ENCODE peak calls at places on chromosomes 13 and 19, in seven cellular contexts. One of them, this sample, is unnamed. For H3K4me1, the result is how much of the 10 kb centered on the place peaks cover.

GRCh38 chr13:36673838-36674326 is at the start of gene SERTM1:
- DNase-seq in A549: no peak
- DNase-seq in upper lobe of left lung: no peak
- DNase-seq in psoas muscle: peak
- DNase-seq in left ventricle myocardium inferior: peak
- DNase-seq in body of pancreas: no peak
- DNase-seq in mesendoderm: peak
- DNase-seq in this sample: no peak

GRCh38 chr19:16429066-16429758 is 42.6 kb downstream of the EPS15L1 start:
- DNase-seq in A549: no peak
- DNase-seq in upper lobe of left lung: peak
- DNase-seq in psoas muscle: peak
- DNase-seq in left ventricle myocardium inferior: peak
- DNase-seq in body of pancreas: peak
- DNase-seq in mesendoderm: no peak
- DNase-seq in this sample: peak

GRCh38 chr19:18500820-18501219 is 21.1 kb downstream of the ELL start:
- DNase-seq in A549: no peak
- DNase-seq in upper lobe of left lung: no peak
- DNase-seq in psoas muscle: peak
- DNase-seq in left ventricle myocardium inferior: peak
- DNase-seq in body of pancreas: peak
- DNase-seq in mesendoderm: no peak
- DNase-seq in this sample: peak

GRCh38 chr13:48500652-48501197 is 32.2 kb downstream of the RCBTB2 start:
- DNase-seq in A549: no peak
- DNase-seq in upper lobe of left lung: peak
- DNase-seq in psoas muscle: no peak
- DNase-seq in left ventricle myocardium inferior: no peak
- DNase-seq in body of pancreas: no peak
- DNase-seq in mesendoderm: no peak
- DNase-seq in this sample: no peak

GRCh38 chr19:50790365-50790825 is at the start of gene ACP4:
- DNase-seq in A549: no peak
- DNase-seq in upper lobe of left lung: no peak
- DNase-seq in psoas muscle: no peak
- DNase-seq in left ventricle myocardium inferior: no peak
- DNase-seq in body of pancreas: no peak
- DNase-seq in mesendoderm: no peak
- DNase-seq in this sample: no peak

GRCh38 chr13:62040078-62040477 is 624.4 kb upstream of the PCDH20 start:
- DNase-seq in A549: no peak
- DNase-seq in upper lobe of left lung: no peak
- DNase-seq in psoas muscle: no peak
- DNase-seq in left ventricle myocardium inferior: no peak
- DNase-seq in body of pancreas: no peak
- DNase-seq in mesendoderm: no peak
- DNase-seq in this sample: no peak

GRCh38 chr13:33606692-33607091 is 211.3 kb upstream of the RFC3 start:
- DNase-seq in A549: no peak
- DNase-seq in upper lobe of left lung: no peak
- DNase-seq in psoas muscle: no peak
- DNase-seq in left ventricle myocardium inferior: no peak
- DNase-seq in body of pancreas: no peak
- DNase-seq in mesendoderm: peak
- DNase-seq in this sample: no peak

GRCh38 chr13:39023316-39023715 is 14.6 kb downstream of the PROSER1 start:
- DNase-seq in A549: no peak
- DNase-seq in upper lobe of left lung: no peak
- DNase-seq in psoas muscle: no peak
- DNase-seq in left ventricle myocardium inferior: no peak
- DNase-seq in body of pancreas: no peak
- DNase-seq in mesendoderm: peak
- DNase-seq in this sample: no peak

GRCh38 chr13:41361501-41361900 is 50.4 kb downstream of the NAA16 start:
- DNase-seq in A549: no peak
- DNase-seq in upper lobe of left lung: no peak
- DNase-seq in psoas muscle: no peak
- DNase-seq in left ventricle myocardium inferior: no peak
- DNase-seq in body of pancreas: no peak
- DNase-seq in mesendoderm: no peak
- DNase-seq in this sample: no peak

GRCh38 chr19:48877900-48878218 is 5.6 kb downstream of the PPP1R15A start:
- DNase-seq in A549: no peak
- DNase-seq in upper lobe of left lung: no peak
- DNase-seq in psoas muscle: no peak
- DNase-seq in left ventricle myocardium inferior: no peak
- DNase-seq in body of pancreas: no peak
- DNase-seq in mesendoderm: no peak
- DNase-seq in this sample: no peak

GRCh38 chr19:11435833-11436313 is 438 bp downstream of the PRKCSH start:
- DNase-seq in A549: no peak
- DNase-seq in upper lobe of left lung: no peak
- DNase-seq in psoas muscle: no peak
- DNase-seq in left ventricle myocardium inferior: no peak
- DNase-seq in body of pancreas: peak
- DNase-seq in mesendoderm: peak
- DNase-seq in this sample: no peak

GRCh38 chr13:50989476-50989875 is 79.9 kb downstream of the RNASEH2B start:
- DNase-seq in A549: no peak
- DNase-seq in upper lobe of left lung: no peak
- DNase-seq in psoas muscle: peak
- DNase-seq in left ventricle myocardium inferior: no peak
- DNase-seq in body of pancreas: no peak
- DNase-seq in mesendoderm: peak
- DNase-seq in this sample: no peak

GRCh38 chr13:54415753-54416366 is 1387.2 kb downstream of the OLFM4 start:
- DNase-seq in A549: no peak
- DNase-seq in upper lobe of left lung: no peak
- DNase-seq in psoas muscle: no peak
- DNase-seq in left ventricle myocardium inferior: no peak
- DNase-seq in body of pancreas: no peak
- DNase-seq in mesendoderm: peak
- DNase-seq in this sample: no peak

GRCh38 chr13:99353836-99354235 is 46.6 kb upstream of the GPR183 start:
- DNase-seq in A549: no peak
- DNase-seq in upper lobe of left lung: no peak
- DNase-seq in psoas muscle: no peak
- DNase-seq in left ventricle myocardium inferior: no peak
- DNase-seq in body of pancreas: no peak
- DNase-seq in mesendoderm: no peak
- DNase-seq in this sample: no peak

GRCh38 chr13:45575146-45575829 is 40.3 kb downstream of the ERICH6B start:
- DNase-seq in A549: no peak
- DNase-seq in upper lobe of left lung: no peak
- DNase-seq in psoas muscle: no peak
- DNase-seq in left ventricle myocardium inferior: no peak
- DNase-seq in body of pancreas: no peak
- DNase-seq in mesendoderm: no peak
- DNase-seq in this sample: no peak

GRCh38 chr13:87999791-88000190 is 328.6 kb downstream of the SLITRK5 start:
- DNase-seq in A549: no peak
- DNase-seq in upper lobe of left lung: no peak
- DNase-seq in psoas muscle: no peak
- DNase-seq in left ventricle myocardium inferior: no peak
- DNase-seq in body of pancreas: no peak
- DNase-seq in mesendoderm: peak
- DNase-seq in this sample: no peak

GRCh38 chr19:53394974-53395839 is at the start of gene ZNF765:
- DNase-seq in A549: peak
- DNase-seq in upper lobe of left lung: peak
- DNase-seq in psoas muscle: peak
- DNase-seq in left ventricle myocardium inferior: peak
- DNase-seq in body of pancreas: peak
- DNase-seq in mesendoderm: peak
- DNase-seq in this sample: peak

GRCh38 chr13:97295279-97296182 is 73.4 kb downstream of the MBNL2 start:
- DNase-seq in A549: peak
- DNase-seq in upper lobe of left lung: no peak
- DNase-seq in psoas muscle: no peak
- DNase-seq in left ventricle myocardium inferior: no peak
- DNase-seq in body of pancreas: no peak
- DNase-seq in mesendoderm: no peak
- DNase-seq in this sample: no peak

GRCh38 chr13:97296740-97297139 is 74.6 kb downstream of the MBNL2 start:
- DNase-seq in A549: no peak
- DNase-seq in upper lobe of left lung: no peak
- DNase-seq in psoas muscle: no peak
- DNase-seq in left ventricle myocardium inferior: no peak
- DNase-seq in body of pancreas: no peak
- DNase-seq in mesendoderm: no peak
- DNase-seq in this sample: no peak

GRCh38 chr13:97301382-97302095 is 79.4 kb downstream of the MBNL2 start:
- DNase-seq in A549: no peak
- DNase-seq in upper lobe of left lung: no peak
- DNase-seq in psoas muscle: no peak
- DNase-seq in left ventricle myocardium inferior: no peak
- DNase-seq in body of pancreas: no peak
- DNase-seq in mesendoderm: no peak
- DNase-seq in this sample: no peak

GRCh38 chr13:97300871-97301270 is 78.7 kb downstream of the MBNL2 start:
- DNase-seq in A549: no peak
- DNase-seq in upper lobe of left lung: no peak
- DNase-seq in psoas muscle: no peak
- DNase-seq in left ventricle myocardium inferior: no peak
- DNase-seq in body of pancreas: no peak
- DNase-seq in mesendoderm: no peak
- DNase-seq in this sample: no peak

DNA sequence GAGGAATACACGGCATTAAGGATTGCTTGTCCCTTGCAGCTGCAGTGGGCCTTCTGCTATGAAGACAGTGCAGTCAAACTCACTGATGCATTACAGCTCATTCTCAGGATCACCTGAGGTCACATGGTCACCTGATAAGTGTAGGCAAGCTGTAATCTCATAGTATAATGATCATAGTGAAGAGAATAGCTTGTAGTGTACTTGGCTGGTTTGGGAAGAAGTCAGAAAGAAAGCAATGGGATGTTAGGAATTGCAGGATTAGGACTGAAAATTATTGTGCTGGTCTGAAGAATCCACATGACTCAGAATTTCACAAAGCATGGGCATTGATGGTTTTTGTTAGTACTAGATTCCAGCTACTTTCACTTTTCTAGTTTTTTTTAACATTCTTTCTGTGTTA is 76.7 kb downstream of the MBNL2 start:
- DNase-seq in A549: no peak
- DNase-seq in upper lobe of left lung: no peak
- DNase-seq in psoas muscle: no peak
- DNase-seq in left ventricle myocardium inferior: no peak
- DNase-seq in body of pancreas: no peak
- DNase-seq in mesendoderm: no peak
- DNase-seq in this sample: no peak
- H3K4me1 ChIP-seq in A549: half or more
- H3K4me1 ChIP-seq in upper lobe of left lung: under half
- H3K4me1 ChIP-seq in psoas muscle: half or more
- H3K4me1 ChIP-seq in left ventricle myocardium inferior: half or more
- H3K4me1 ChIP-seq in body of pancreas: under half
- H3K4me1 ChIP-seq in mesendoderm: under half
- H3K4me1 ChIP-seq in this sample: half or more

GRCh38 chr19:38695832-38696732 is 48.2 kb downstream of the CAPN12 start:
- DNase-seq in A549: no peak
- DNase-seq in upper lobe of left lung: no peak
- DNase-seq in psoas muscle: no peak
- DNase-seq in left ventricle myocardium inferior: no peak
- DNase-seq in body of pancreas: no peak
- DNase-seq in mesendoderm: no peak
- DNase-seq in this sample: no peak

GRCh38 chr19:38695319-38695683 is 47.9 kb downstream of the ACTN4 start:
- DNase-seq in A549: no peak
- DNase-seq in upper lobe of left lung: no peak
- DNase-seq in psoas muscle: no peak
- DNase-seq in left ventricle myocardium inferior: no peak
- DNase-seq in body of pancreas: no peak
- DNase-seq in mesendoderm: no peak
- DNase-seq in this sample: no peak

GRCh38 chr19:38697197-38697596 is 47.1 kb downstream of the CAPN12 start:
- DNase-seq in A549: no peak
- DNase-seq in upper lobe of left lung: no peak
- DNase-seq in psoas muscle: no peak
- DNase-seq in left ventricle myocardium inferior: no peak
- DNase-seq in body of pancreas: no peak
- DNase-seq in mesendoderm: no peak
- DNase-seq in this sample: no peak

GRCh38 chr19:38697641-38698071 is 46.6 kb downstream of the CAPN12 start:
- DNase-seq in A549: no peak
- DNase-seq in upper lobe of left lung: no peak
- DNase-seq in psoas muscle: no peak
- DNase-seq in left ventricle myocardium inferior: no peak
- DNase-seq in body of pancreas: no peak
- DNase-seq in mesendoderm: no peak
- DNase-seq in this sample: no peak

GRCh38 chr19:38696733-38697055 is 47.6 kb downstream of the CAPN12 start:
- DNase-seq in A549: no peak
- DNase-seq in upper lobe of left lung: no peak
- DNase-seq in psoas muscle: no peak
- DNase-seq in left ventricle myocardium inferior: no peak
- DNase-seq in body of pancreas: no peak
- DNase-seq in mesendoderm: no peak
- DNase-seq in this sample: no peak
- H3K4me1 ChIP-seq in A549: half or more
- H3K4me1 ChIP-seq in upper lobe of left lung: half or more
- H3K4me1 ChIP-seq in psoas muscle: half or more
- H3K4me1 ChIP-seq in left ventricle myocardium inferior: half or more
- H3K4me1 ChIP-seq in body of pancreas: half or more
- H3K4me1 ChIP-seq in mesendoderm: under half
- H3K4me1 ChIP-seq in this sample: half or more

GRCh38 chr19:40603071-40603718 is 2.0 kb downstream of the LTBP4 start:
- DNase-seq in A549: no peak
- DNase-seq in upper lobe of left lung: no peak
- DNase-seq in psoas muscle: no peak
- DNase-seq in left ventricle myocardium inferior: no peak
- DNase-seq in body of pancreas: no peak
- DNase-seq in mesendoderm: peak
- DNase-seq in this sample: no peak
- H3K4me1 ChIP-seq in A549: half or more
- H3K4me1 ChIP-seq in upper lobe of left lung: half or more
- H3K4me1 ChIP-seq in psoas muscle: under half
- H3K4me1 ChIP-seq in left ventricle myocardium inferior: half or more
- H3K4me1 ChIP-seq in body of pancreas: half or more
- H3K4me1 ChIP-seq in mesendoderm: under half
- H3K4me1 ChIP-seq in this sample: under half

DNA sequence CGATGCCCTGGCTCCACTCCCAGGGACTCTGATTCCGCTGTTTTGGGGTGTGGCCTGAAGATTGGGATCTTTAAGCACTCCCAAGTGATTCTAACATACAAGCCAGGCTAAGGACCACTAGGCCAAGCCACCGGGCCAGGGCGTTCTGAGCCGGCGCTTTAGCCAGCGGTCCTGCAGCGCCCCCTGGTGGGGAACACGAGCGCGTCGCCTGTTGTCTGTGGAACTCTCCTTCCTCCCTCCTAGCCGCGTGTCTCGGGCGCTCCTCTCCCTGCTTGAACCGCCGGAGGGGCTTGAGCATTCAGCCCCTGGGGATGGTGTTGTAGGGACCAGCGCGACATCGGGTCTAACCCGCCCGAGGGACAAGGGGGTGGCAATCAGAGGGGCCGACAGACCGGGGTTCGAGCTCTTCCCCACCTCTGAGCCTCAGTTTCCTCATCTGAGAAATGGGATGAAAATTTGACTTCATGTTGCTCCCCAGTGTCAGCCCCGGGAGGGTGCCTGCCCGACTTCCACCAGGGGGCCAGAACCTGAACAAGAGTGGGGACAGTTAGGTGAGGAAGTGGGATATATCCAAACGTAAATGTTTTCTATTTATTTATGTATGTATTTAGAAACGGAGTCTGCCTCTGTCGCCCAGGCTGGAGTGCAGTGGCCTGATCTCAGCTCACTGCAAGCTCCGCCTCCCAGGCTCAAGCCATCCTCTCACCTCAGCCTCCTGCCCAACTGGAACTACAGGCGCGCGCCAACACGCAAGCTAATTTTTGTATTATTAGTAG is 18.0 kb upstream of the PNMA8B start:
- DNase-seq in A549: peak
- DNase-seq in upper lobe of left lung: peak
- DNase-seq in psoas muscle: peak
- DNase-seq in left ventricle myocardium inferior: peak
- DNase-seq in body of pancreas: peak
- DNase-seq in mesendoderm: peak
- DNase-seq in this sample: peak
- H3K4me1 ChIP-seq in A549: under half
- H3K4me1 ChIP-seq in upper lobe of left lung: under half
- H3K4me1 ChIP-seq in psoas muscle: under half
- H3K4me1 ChIP-seq in left ventricle myocardium inferior: under half
- H3K4me1 ChIP-seq in body of pancreas: under half
- H3K4me1 ChIP-seq in mesendoderm: under half
- H3K4me1 ChIP-seq in this sample: under half

This sample was measured in right atrium auricular region.